ENCODE peak calls at places on chromosomes 4 and X, in eight cellular contexts. G, A, Y, C, O, M, B and K are unnamed samples.

GRCh38 chr4:147492301-147492700 is 11.4 kb downstream of the EDNRA start:
- DNase-seq in B (no peak), G (no peak), A (no peak), Y (no peak), C (no peak), M (no peak), O (no peak), K (no peak)

GRCh38 chrX:95903490-95903889 is 781.2 kb upstream of the DIAPH2 start:
- DNase-seq in M (no peak), B (no peak), Y (no peak), C (peak; percentile 73), A (no peak), G (no peak), O (no peak), K (no peak)

GRCh38 chr4:48945981-48946380 is 39.4 kb upstream of the OCIAD2 start:
- DNase-seq in B (no peak), A (no peak), G (no peak), Y (no peak), O (no peak), C (no peak), M (no peak), K (no peak)

GRCh38 chr4:108762559-108763225 is at the start of gene ETNPPL:
- DNase-seq in B (no peak), M (peak; percentile 16), C (peak; percentile 20), A (peak; percentile 55), Y (no peak), O (peak; percentile 54), G (no peak), K (peak; percentile 47)

GRCh38 chr4:72352746-72353145 is 216.3 kb downstream of the ADAMTS3 start:
- DNase-seq in M (no peak), A (no peak), G (no peak), C (no peak), Y (peak; percentile 29), B (no peak), O (no peak), K (no peak)

GRCh38 chr4:16537926-16538325 is 311.7 kb upstream of the TAPT1 start:
- DNase-seq in O (no peak), G (peak; percentile 75), A (no peak), M (no peak), B (no peak), Y (no peak), C (no peak), K (no peak)

GRCh38 chr4:149047368-149047767 is 605.2 kb upstream of the NR3C2 start:
- DNase-seq in A (no peak), O (no peak), B (no peak), M (no peak), Y (no peak), G (no peak), C (no peak), K (no peak)

GRCh38 chrX:14913241-14913640 is 40.0 kb downstream of the MOSPD2 start:
- DNase-seq in A (no peak), O (no peak), C (no peak), G (no peak), M (no peak), B (no peak), Y (no peak), K (no peak)

GRCh38 chr4:76998251-76998901 is 48.8 kb downstream of the SEPTIN11 start:
- DNase-seq in B (no peak), Y (no peak), G (no peak), A (no peak), M (no peak), C (no peak), O (no peak), K (no peak)

GRCh38 chr4:173855015-173855414 is 325.0 kb upstream of the HAND2 start:
- DNase-seq in A (no peak), O (no peak), M (no peak), C (no peak), G (no peak), Y (no peak), B (no peak), K (no peak)

GRCh38 chrX:20487227-20487626 is 220.5 kb upstream of the RPS6KA3 start:
- DNase-seq in B (no peak), M (no peak), O (no peak), A (no peak), Y (no peak), G (no peak), C (no peak), K (no peak)

GRCh38 chr4:8871417-8872401 is at the start of gene HMX1:
- DNase-seq in M (no peak), C (no peak), B (no peak), O (no peak), A (peak; percentile 100), G (no peak), Y (no peak), K (peak; percentile 7)

GRCh38 chr4:821181-821591 is 4.7 kb downstream of the CPLX1 start:
- DNase-seq in Y (no peak), C (no peak), G (no peak), O (no peak), M (no peak), B (peak; percentile 58), A (no peak), K (no peak)

GRCh38 chrX:103309860-103310591 is 764 bp downstream of the BEX2 start:
- DNase-seq in M (no peak), Y (no peak), C (no peak), A (peak; percentile 56), G (no peak), O (no peak), B (no peak), K (no peak)

GRCh38 chrX:64394874-64395567 is at the start of gene MTMR8:
- DNase-seq in O (peak; percentile 88), B (peak; percentile 62), Y (peak; percentile 76), C (peak; percentile 1), A (peak; percentile 75), G (peak; percentile 74), M (peak; percentile 82), K (peak; percentile 59)

GRCh38 chrX:150455220-150455618 is 92.1 kb downstream of the MAMLD1 start:
- DNase-seq in G (no peak), C (no peak), Y (no peak), B (no peak), O (no peak), A (no peak), M (no peak), K (no peak)

GRCh38 chrX:115399306-115399705 is 109.8 kb downstream of the LUZP4 start:
- DNase-seq in Y (no peak), O (no peak), B (no peak), G (no peak), A (no peak), M (no peak), C (peak; percentile 10), K (no peak)

GRCh38 chrX:101736651-101737050 is 77.0 kb upstream of the ARMCX2 start:
- DNase-seq in Y (no peak), G (no peak), O (no peak), B (no peak), C (no peak), A (no peak), M (no peak), K (no peak)

GRCh38 chrX:64330284-64330683 is 65.0 kb downstream of the MTMR8 start:
- DNase-seq in A (no peak), O (no peak), M (no peak), B (no peak), Y (no peak), G (no peak), C (no peak), K (no peak)

DNA sequence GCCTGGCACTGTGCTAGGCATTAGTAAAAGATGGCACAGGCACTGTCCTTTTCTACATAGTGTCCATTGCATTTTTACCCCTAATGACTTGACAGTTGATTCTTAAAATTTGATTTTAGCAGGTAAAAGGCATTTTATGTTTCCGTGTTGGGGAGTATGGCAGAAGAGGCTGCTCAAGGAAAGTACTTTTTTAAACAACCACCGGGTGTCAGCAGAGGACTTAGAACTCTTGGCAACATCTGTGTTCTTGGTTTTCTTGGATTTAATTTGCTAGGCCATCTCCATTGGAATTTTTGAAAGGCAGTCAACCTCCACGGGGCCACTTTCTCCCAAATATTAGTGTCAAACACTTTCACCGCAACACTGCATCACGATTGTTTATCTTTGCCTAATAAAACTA is 102.9 kb downstream of the TSPAN7 start:
- DNase-seq in M (peak; percentile 24), G (no peak), C (peak; percentile 20), B (no peak), Y (no peak), O (no peak), A (peak; percentile 28), K (peak; percentile 6)
- TF ChIP-seq CTCF in M (peak; percentile 11), G (peak; percentile 17), C (peak; percentile 26), B (peak; percentile 37), Y (no peak), O (peak; percentile 36), A (peak; percentile 57), K (peak; percentile 43)

GRCh38 chr4:14115106-14115505 is 487.6 kb upstream of the BOD1L1 start:
- DNase-seq in O (no peak), Y (no peak), C (no peak), M (no peak), A (no peak), B (no peak), G (no peak), K (no peak)

GRCh38 chr4:14111730-14112171 is 484.2 kb upstream of the BOD1L1 start:
- DNase-seq in G (no peak), B (no peak), A (no peak), O (no peak), Y (peak; percentile 70), M (no peak), C (no peak), K (no peak)

DNA sequence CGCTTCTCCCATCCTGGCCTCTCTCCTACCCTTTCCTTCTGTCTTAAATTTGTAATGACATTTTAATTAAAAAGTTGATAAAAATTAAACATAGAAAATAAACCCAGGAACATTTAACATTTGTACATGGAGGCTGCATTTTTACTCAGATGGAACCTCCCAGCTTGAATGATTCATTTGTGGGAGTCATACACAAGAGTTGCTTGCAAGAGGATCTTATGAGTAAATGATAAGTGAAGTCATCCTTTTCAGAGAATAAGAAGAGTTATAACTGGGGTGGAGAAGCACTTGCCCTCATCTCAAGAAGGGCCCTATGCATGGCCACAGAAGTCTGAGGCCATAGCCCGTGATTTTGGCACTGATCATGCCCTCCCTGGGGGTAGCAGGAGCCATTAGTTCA is 482.9 kb upstream of the BOD1L1 start:
- DNase-seq in C (no peak), Y (no peak), O (no peak), A (no peak), M (no peak), G (no peak), B (no peak), K (no peak)
- H3K27ac ChIP-seq in C (no peak overlapping the region), Y (no peak overlapping the region), O (no peak overlapping the region), A (no peak overlapping the region), M (no peak overlapping the region), G (no peak overlapping the region), B (no peak overlapping the region), K (no peak overlapping the region)

GRCh38 chr4:184822356-184822755 is 3.4 kb downstream of the ACSL1 start:
- DNase-seq in M (no peak), Y (no peak), B (no peak), C (no peak), A (no peak), O (no peak), G (no peak), K (no peak)
- H3K4me1 ChIP-seq in M (peaks cover 5% of the 10 kb centered on the region), Y (peaks cover 2% of the 10 kb centered on the region), B (peaks cover 6% of the 10 kb centered on the region), C (peaks cover 13% of the 10 kb centered on the region), A (no peaks in the 10 kb centered on the region), O (peaks cover 25% of the 10 kb centered on the region), G (peaks cover 31% of the 10 kb centered on the region), K (peaks cover 77% of the 10 kb centered on the region)

DNA sequence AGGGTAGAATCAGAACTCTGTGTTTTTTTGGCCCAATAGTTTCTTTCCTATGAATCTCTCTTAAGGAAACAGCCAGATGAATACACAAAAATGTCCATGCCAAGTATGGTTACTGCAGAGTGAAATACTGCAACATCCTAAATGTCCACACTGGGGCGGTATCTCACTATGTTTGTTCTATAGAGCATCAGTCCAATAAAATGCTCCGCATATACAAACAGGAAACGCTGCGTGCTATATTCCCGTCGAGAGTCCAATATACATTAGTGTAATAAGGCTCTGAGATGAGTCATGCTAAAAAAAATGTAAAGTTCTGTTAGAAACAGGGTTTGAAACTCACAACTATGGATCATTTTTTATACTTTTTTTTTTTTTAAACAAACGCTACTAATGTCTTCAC is 72.9 kb upstream of the ENOX2 start:
- DNase-seq in O (peak; percentile 56), M (peak; percentile 43), G (no peak), B (no peak), C (peak; percentile 60), A (peak; percentile 39), Y (peak; percentile 27), K (no peak)
- TF ChIP-seq CTCF in O (peak; percentile 27), M (no peak), G (no peak), B (peak; percentile 59), C (peak; percentile 40), A (peak; percentile 82), Y (no peak), K (peak; percentile 48)